ENCODE peak calls at places on chromosomes 7 and 10, in four cellular contexts. One of them, this sample, is unnamed.
A peak's percentile ranks its signal among the peaks of the same experiment; 100 is the strongest.

GRCh38 chr10:1169186-1169885 is 113.2 kb downstream of the WDR37 start:
- DNase-seq in left ventricle myocardium inferior: no peak
- DNase-seq in Peyer's patch: peak; percentile 34
- DNase-seq in transverse colon: no peak
- DNase-seq in this sample: no peak

GRCh38 chr10:88640186-88640585 is 24.1 kb upstream of the LIPF start:
- DNase-seq in left ventricle myocardium inferior: no peak
- DNase-seq in Peyer's patch: no peak
- DNase-seq in transverse colon: no peak
- DNase-seq in this sample: no peak

GRCh38 chr7:22231141-22231540 is 125.8 kb downstream of the RAPGEF5 start:
- DNase-seq in left ventricle myocardium inferior: no peak
- DNase-seq in Peyer's patch: no peak
- DNase-seq in transverse colon: no peak
- DNase-seq in this sample: no peak

GRCh38 chr7:77331938-77332695 is 84.0 kb downstream of the GSAP start:
- DNase-seq in left ventricle myocardium inferior: peak; percentile 31
- DNase-seq in Peyer's patch: no peak
- DNase-seq in transverse colon: peak; percentile 50
- DNase-seq in this sample: peak; percentile 63

GRCh38 chr7:116653204-116653603 is 18.8 kb upstream of the MET start:
- DNase-seq in left ventricle myocardium inferior: no peak
- DNase-seq in Peyer's patch: no peak
- DNase-seq in transverse colon: no peak
- DNase-seq in this sample: no peak

GRCh38 chr7:144011458-144012230 is 11.5 kb downstream of the OR6B1 start:
- DNase-seq in left ventricle myocardium inferior: no peak
- DNase-seq in Peyer's patch: no peak
- DNase-seq in transverse colon: no peak
- DNase-seq in this sample: no peak

GRCh38 chr7:49767719-49768118 is 5.7 kb upstream of the VWC2 start:
- DNase-seq in left ventricle myocardium inferior: no peak
- DNase-seq in Peyer's patch: no peak
- DNase-seq in transverse colon: no peak
- DNase-seq in this sample: no peak

GRCh38 chr10:124621637-124622036 is 122.5 kb downstream of the FAM53B start:
- DNase-seq in left ventricle myocardium inferior: no peak
- DNase-seq in Peyer's patch: no peak
- DNase-seq in transverse colon: no peak
- DNase-seq in this sample: no peak

GRCh38 chr10:31623466-31623865 is 304.4 kb downstream of the ZEB1 start:
- DNase-seq in left ventricle myocardium inferior: no peak
- DNase-seq in Peyer's patch: no peak
- DNase-seq in transverse colon: no peak
- DNase-seq in this sample: no peak

GRCh38 chr10:77162697-77163096 is 474.9 kb downstream of the KCNMA1 start:
- DNase-seq in left ventricle myocardium inferior: no peak
- DNase-seq in Peyer's patch: no peak
- DNase-seq in transverse colon: no peak
- DNase-seq in this sample: no peak

GRCh38 chr10:22246680-22247391 is 29.0 kb upstream of the EBLN1 start:
- DNase-seq in left ventricle myocardium inferior: no peak
- DNase-seq in Peyer's patch: no peak
- DNase-seq in transverse colon: no peak
- DNase-seq in this sample: no peak

GRCh38 chr10:121753726-121754476 is 155.7 kb upstream of the FGFR2 start:
- DNase-seq in left ventricle myocardium inferior: no peak
- DNase-seq in Peyer's patch: no peak
- DNase-seq in transverse colon: no peak
- DNase-seq in this sample: no peak

GRCh38 chr10:3948843-3949242 is 163.8 kb upstream of the KLF6 start:
- DNase-seq in left ventricle myocardium inferior: no peak
- DNase-seq in Peyer's patch: no peak
- DNase-seq in transverse colon: peak; percentile 63
- DNase-seq in this sample: no peak

GRCh38 chr10:121654021-121654545 is 55.8 kb upstream of the FGFR2 start:
- DNase-seq in left ventricle myocardium inferior: no peak
- DNase-seq in Peyer's patch: no peak
- DNase-seq in transverse colon: no peak
- DNase-seq in this sample: no peak

GRCh38 chr7:30249316-30249715 is 35.1 kb upstream of the ZNRF2 start:
- DNase-seq in left ventricle myocardium inferior: no peak
- DNase-seq in Peyer's patch: no peak
- DNase-seq in transverse colon: no peak
- DNase-seq in this sample: no peak

GRCh38 chr10:101289541-101289940 is 60.3 kb upstream of the LBX1 start:
- DNase-seq in left ventricle myocardium inferior: no peak
- DNase-seq in Peyer's patch: no peak
- DNase-seq in transverse colon: no peak
- DNase-seq in this sample: no peak

GRCh38 chr7:128425851-128426250 is 16.1 kb upstream of the IMPDH1 start:
- DNase-seq in left ventricle myocardium inferior: peak; percentile 60
- DNase-seq in Peyer's patch: peak; percentile 78
- DNase-seq in transverse colon: peak; percentile 84
- DNase-seq in this sample: peak; percentile 84

GRCh38 chr7:110573862-110574528 is 516.9 kb upstream of the LRRN3 start:
- DNase-seq in left ventricle myocardium inferior: no peak
- DNase-seq in Peyer's patch: no peak
- DNase-seq in transverse colon: no peak
- DNase-seq in this sample: no peak

GRCh38 chr7:142880886-142881505 is 4.5 kb downstream of the TRPV6 start:
- DNase-seq in left ventricle myocardium inferior: no peak
- DNase-seq in Peyer's patch: no peak
- DNase-seq in transverse colon: no peak
- DNase-seq in this sample: no peak

GRCh38 chr7:116180302-116180701 is 30.0 kb upstream of the TES start:
- DNase-seq in left ventricle myocardium inferior: no peak
- DNase-seq in Peyer's patch: no peak
- DNase-seq in transverse colon: no peak
- DNase-seq in this sample: no peak

GRCh38 chr10:46106410-46107255 is 60.6 kb upstream of the MSMB start:
- DNase-seq in left ventricle myocardium inferior: peak; percentile 73
- DNase-seq in Peyer's patch: peak; percentile 75
- DNase-seq in transverse colon: peak; percentile 48
- DNase-seq in this sample: peak; percentile 66

GRCh38 chr7:155440018-155440410 is 17.9 kb upstream of the EN2 start:
- DNase-seq in left ventricle myocardium inferior: no peak
- DNase-seq in Peyer's patch: no peak
- DNase-seq in transverse colon: no peak
- DNase-seq in this sample: no peak

GRCh38 chr10:110717830-110718595 is 73.9 kb downstream of the RBM20 start:
- DNase-seq in left ventricle myocardium inferior: peak; percentile 52
- DNase-seq in Peyer's patch: no peak
- DNase-seq in transverse colon: no peak
- DNase-seq in this sample: no peak

GRCh38 chr7:105249216-105249615 is 139.5 kb downstream of the SRPK2 start:
- DNase-seq in left ventricle myocardium inferior: no peak
- DNase-seq in Peyer's patch: no peak
- DNase-seq in transverse colon: no peak
- DNase-seq in this sample: no peak

GRCh38 chr10:77524300-77524711 is 113.3 kb downstream of the KCNMA1 start:
- DNase-seq in left ventricle myocardium inferior: no peak
- DNase-seq in Peyer's patch: no peak
- DNase-seq in transverse colon: no peak
- DNase-seq in this sample: no peak

GRCh38 chr7:140876519-140877248 is 48.0 kb downstream of the BRAF start:
- DNase-seq in left ventricle myocardium inferior: no peak
- DNase-seq in Peyer's patch: no peak
- DNase-seq in transverse colon: no peak
- DNase-seq in this sample: no peak

GRCh38 chr10:26806557-26806956 is 54.2 kb downstream of the ABI1 start:
- DNase-seq in left ventricle myocardium inferior: no peak
- DNase-seq in Peyer's patch: no peak
- DNase-seq in transverse colon: no peak
- DNase-seq in this sample: no peak

GRCh38 chr7:55308186-55308929 is 56.8 kb upstream of the LANCL2 start:
- DNase-seq in left ventricle myocardium inferior: no peak
- DNase-seq in Peyer's patch: no peak
- DNase-seq in transverse colon: no peak
- DNase-seq in this sample: no peak

GRCh38 chr7:1364906-1365570 is 94.2 kb downstream of the MICALL2 start:
- DNase-seq in left ventricle myocardium inferior: no peak
- DNase-seq in Peyer's patch: no peak
- DNase-seq in transverse colon: no peak
- DNase-seq in this sample: no peak

GRCh38 chr10:128245026-128245425 is 118.8 kb upstream of the MKI67 start:
- DNase-seq in left ventricle myocardium inferior: no peak
- DNase-seq in Peyer's patch: no peak
- DNase-seq in transverse colon: no peak
- DNase-seq in this sample: no peak

DNA sequence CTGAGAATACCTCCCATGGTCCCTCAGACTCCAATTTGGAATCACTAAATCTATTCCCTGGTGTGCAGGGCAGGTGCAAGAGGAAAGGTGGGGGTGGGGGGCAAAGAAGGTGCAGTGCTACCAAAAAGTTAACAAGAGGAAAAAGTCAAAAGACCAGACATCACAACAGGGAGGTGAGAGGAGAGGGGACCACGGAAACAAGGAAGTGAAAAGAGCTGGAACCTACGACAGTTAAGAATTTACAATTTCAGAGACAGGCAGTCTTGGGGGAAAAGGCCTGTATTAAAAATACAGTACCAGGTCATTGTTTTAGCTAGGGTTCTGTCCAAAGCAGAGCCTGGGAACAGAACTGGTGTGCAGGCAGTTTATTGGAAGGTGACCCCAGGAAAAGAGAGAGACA is 14.6 kb downstream of the ITGB1 start:
- DNase-seq in left ventricle myocardium inferior: no peak
- DNase-seq in Peyer's patch: no peak
- DNase-seq in transverse colon: no peak
- DNase-seq in this sample: no peak
- H3K27ac ChIP-seq in left ventricle myocardium inferior: peak overlapping the region; percentile 85
- H3K27ac ChIP-seq in Peyer's patch: no peak overlapping the region
- H3K27ac ChIP-seq in transverse colon: peak overlapping the region; percentile 20
- H3K27ac ChIP-seq in this sample: no peak overlapping the region

DNA sequence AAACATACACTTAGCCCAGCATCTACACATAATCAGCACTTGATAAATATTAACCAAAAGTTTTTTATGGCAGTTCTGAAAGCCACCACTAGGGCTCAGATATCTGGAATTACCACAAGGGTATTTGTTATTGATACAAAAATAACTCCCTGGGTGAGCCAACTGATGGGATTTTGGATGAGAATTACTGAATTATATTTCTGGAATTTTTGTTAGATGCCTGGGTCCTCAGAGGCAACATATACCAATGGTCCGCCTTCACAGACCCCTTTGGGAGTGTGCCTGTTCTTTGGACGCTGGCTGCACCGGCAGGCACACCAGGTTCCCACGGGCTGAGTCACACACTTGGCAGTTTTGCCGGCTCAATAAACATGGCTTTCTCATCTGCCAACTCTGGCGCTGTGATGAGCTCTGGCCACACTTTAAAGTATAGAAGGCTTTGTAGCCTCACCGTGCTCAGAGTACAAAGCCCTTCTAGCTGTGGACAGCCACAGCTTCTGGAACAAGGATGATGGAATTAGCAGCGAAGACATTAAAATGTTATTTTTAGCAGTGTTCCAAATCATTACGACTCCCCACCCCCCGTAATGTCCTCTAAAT is 24.5 kb upstream of the EEPD1 start:
- DNase-seq in left ventricle myocardium inferior: peak; percentile 80
- DNase-seq in Peyer's patch: peak; percentile 89
- DNase-seq in transverse colon: peak; percentile 86
- DNase-seq in this sample: peak; percentile 87
- H3K4me3 ChIP-seq in left ventricle myocardium inferior: peak overlapping the region; percentile 10
- H3K4me3 ChIP-seq in Peyer's patch: no peak overlapping the region
- H3K4me3 ChIP-seq in transverse colon: no peak overlapping the region
- H3K4me3 ChIP-seq in this sample: no peak overlapping the region

GRCh38 chr10:132931258-132931657 is 11.1 kb downstream of the CFAP46 start:
- DNase-seq in left ventricle myocardium inferior: no peak
- DNase-seq in Peyer's patch: no peak
- DNase-seq in transverse colon: no peak
- DNase-seq in this sample: no peak
- H3K4me1 ChIP-seq in left ventricle myocardium inferior: no peaks in the 10 kb centered on the region
- H3K4me1 ChIP-seq in Peyer's patch: no peaks in the 10 kb centered on the region
- H3K4me1 ChIP-seq in transverse colon: no peaks in the 10 kb centered on the region
- H3K4me1 ChIP-seq in this sample: no peaks in the 10 kb centered on the region

DNA sequence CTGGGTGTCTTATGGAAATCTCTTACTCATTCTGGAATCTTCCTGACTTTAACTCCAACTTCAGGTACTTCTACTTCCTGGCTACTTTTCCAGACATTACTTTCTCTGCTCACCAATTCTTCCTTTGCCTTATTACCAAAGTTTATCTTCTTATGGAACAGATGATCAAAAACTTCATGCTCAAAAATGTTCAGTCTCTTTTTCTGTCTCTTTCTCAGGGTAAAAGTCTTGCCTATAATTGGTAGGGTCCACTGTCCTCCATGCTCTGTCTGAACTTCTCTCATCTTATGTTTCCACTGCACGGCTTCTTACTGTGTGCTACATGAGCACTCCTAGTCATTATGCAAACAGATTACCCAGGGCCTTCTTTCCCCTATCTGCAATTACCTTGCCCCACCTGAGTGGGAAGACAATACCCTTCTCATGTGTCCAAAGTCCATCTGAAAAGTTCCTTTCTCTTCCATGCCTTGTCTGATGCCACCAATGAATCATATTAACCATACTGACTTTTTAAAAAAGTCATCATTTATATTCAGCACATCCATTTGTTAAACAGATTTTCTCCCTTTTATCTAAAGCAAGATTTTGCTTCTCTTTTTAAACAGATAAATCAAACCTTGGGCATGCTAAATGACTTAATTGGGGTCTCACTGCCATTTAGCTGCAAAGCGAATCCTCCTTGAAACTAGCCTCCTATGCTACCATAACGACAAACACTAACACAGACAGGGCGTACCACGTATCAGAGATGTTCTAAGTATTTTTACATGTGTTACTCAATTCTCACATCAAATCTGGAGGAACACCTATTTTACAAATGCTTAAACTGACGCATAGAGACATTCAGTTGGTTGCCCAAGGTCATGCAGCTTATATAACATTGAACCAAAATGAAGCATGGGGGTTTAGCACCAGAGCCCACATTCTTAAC is 48.8 kb downstream of the SEMA3C start:
- DNase-seq in left ventricle myocardium inferior: no peak
- DNase-seq in Peyer's patch: no peak
- DNase-seq in transverse colon: peak; percentile 24
- DNase-seq in this sample: peak; percentile 46
- H3K27ac ChIP-seq in left ventricle myocardium inferior: no peak overlapping the region
- H3K27ac ChIP-seq in Peyer's patch: peak overlapping the region; percentile 28
- H3K27ac ChIP-seq in transverse colon: peak overlapping the region; percentile 81
- H3K27ac ChIP-seq in this sample: peak overlapping the region; percentile 63

GRCh38 chr10:14736600-14737081 is 38.1 kb downstream of the FAM107B start:
- DNase-seq in left ventricle myocardium inferior: peak; percentile 33
- DNase-seq in Peyer's patch: no peak
- DNase-seq in transverse colon: no peak
- DNase-seq in this sample: no peak
- H3K4me3 ChIP-seq in left ventricle myocardium inferior: no peak overlapping the region
- H3K4me3 ChIP-seq in Peyer's patch: no peak overlapping the region
- H3K4me3 ChIP-seq in transverse colon: no peak overlapping the region
- H3K4me3 ChIP-seq in this sample: no peak overlapping the region

GRCh38 chr7:10643545-10643944 is 330.1 kb upstream of the PHF14 start:
- DNase-seq in left ventricle myocardium inferior: no peak
- DNase-seq in Peyer's patch: no peak
- DNase-seq in transverse colon: no peak
- DNase-seq in this sample: no peak
- H3K4me1 ChIP-seq in left ventricle myocardium inferior: no peaks in the 10 kb centered on the region
- H3K4me1 ChIP-seq in Peyer's patch: no peaks in the 10 kb centered on the region
- H3K4me1 ChIP-seq in transverse colon: no peaks in the 10 kb centered on the region
- H3K4me1 ChIP-seq in this sample: no peaks in the 10 kb centered on the region

This sample was measured in colonic mucosa.